ENCODE peak calls at places on chromosomes 13 and 19, in four cellular contexts. I, B, J and T are unnamed samples.

GRCh38 chr13:71396149-71396548 is 470.9 kb downstream of the DACH1 start:
- DNase-seq in B (no peak), J (no peak), I (no peak), T (no peak)

GRCh38 chr19:54937926-54938325 is 9.4 kb downstream of the NLRP7 start:
- DNase-seq in B (no peak), J (no peak), I (no peak), T (no peak)

GRCh38 chr19:850221-850978 is 1.7 kb upstream of the ELANE start:
- DNase-seq in B (peak), J (no peak), I (peak), T (peak)

GRCh38 chr13:114059428-114059827 is 73.0 kb downstream of the RASA3 start:
- DNase-seq in B (no peak), J (no peak), I (no peak), T (no peak)

GRCh38 chr19:30222993-30223865 is 149.0 kb upstream of the ZNF536 start:
- DNase-seq in I (no peak), B (peak), J (no peak), T (peak)

GRCh38 chr13:50125556-50126377 is 110.5 kb downstream of the KCNRG start:
- DNase-seq in J (peak), I (peak), B (peak), T (peak)

GRCh38 chr13:107459430-107459829 is 755.9 kb downstream of the LIG4 start:
- DNase-seq in B (no peak), I (peak), J (no peak), T (no peak)

GRCh38 chr13:47310376-47310775 is 413.5 kb upstream of the HTR2A start:
- DNase-seq in J (no peak), B (no peak), I (no peak), T (no peak)

GRCh38 chr13:31775148-31775547 is 35.8 kb downstream of the RXFP2 start:
- DNase-seq in I (peak), J (no peak), B (no peak), T (no peak)

GRCh38 chr13:43072394-43072793 is 49.0 kb downstream of the DNAJC15 start:
- DNase-seq in J (no peak), B (no peak), I (no peak), T (no peak)

GRCh38 chr19:3708207-3708931 is at the start of gene TJP3:
- DNase-seq in J (no peak), I (peak), B (no peak), T (no peak)

GRCh38 chr13:20711301-20712044 is 8.0 kb downstream of the IL17D start:
- DNase-seq in J (no peak), B (no peak), I (no peak), T (no peak)

GRCh38 chr13:45178349-45179142 is 22.3 kb downstream of the KCTD4 start:
- DNase-seq in I (peak), J (peak), B (no peak), T (no peak)

GRCh38 chr19:5587661-5588060 is 19.9 kb upstream of the TINCR start:
- DNase-seq in B (no peak), J (no peak), I (no peak), T (no peak)

GRCh38 chr19:15587663-15588062 is 27.4 kb upstream of the CYP4F8 start:
- DNase-seq in B (no peak), I (no peak), J (no peak), T (no peak)

GRCh38 chr13:111874981-111875380 is 192.0 kb upstream of the SOX1 start:
- DNase-seq in I (no peak), B (no peak), J (no peak), T (no peak)

GRCh38 chr19:35144259-35144599 is 1.2 kb downstream of the FXYD7 start:
- DNase-seq in J (no peak), B (no peak), I (no peak), T (no peak)

GRCh38 chr13:95253033-95253432 is 48.2 kb downstream of the ABCC4 start:
- DNase-seq in J (no peak), B (no peak), I (no peak), T (no peak)

GRCh38 chr13:48411281-48412099 is 1.4 kb downstream of the LPAR6 start:
- DNase-seq in I (peak), J (no peak), B (no peak), T (no peak)

GRCh38 chr19:47110521-47111080 is 3.0 kb downstream of the ZC3H4 start:
- DNase-seq in I (no peak), J (peak), B (no peak), T (peak)

GRCh38 chr13:27182844-27183497 is 11.4 kb upstream of the USP12 start:
- DNase-seq in I (peak), B (no peak), J (no peak), T (no peak)

GRCh38 chr19:17469092-17469370 is 1.3 kb upstream of the SLC27A1 start:
- DNase-seq in B (peak), I (no peak), J (no peak), T (no peak)

GRCh38 chr13:46071590-46072249 is 19.2 kb upstream of the ZC3H13 start:
- DNase-seq in J (no peak), B (no peak), I (no peak), T (no peak)

GRCh38 chr13:94992277-94992989 is 280.1 kb upstream of the SOX21 start:
- DNase-seq in B (no peak), I (peak), J (no peak), T (no peak)